ENCODE peak calls at places on chromosomes 6 and 20, in five cellular contexts. U, I, Y, M and C are unnamed samples.

GRCh38 chr6:170124836-170125235 is 166.0 kb downstream of the DLL1 start:
- DNase-seq in U (no peak), I (peak; percentile 19), Y (peak; percentile 53), M (no peak), C (peak; percentile 44)

GRCh38 chr6:130098317-130098716 is 79.9 kb downstream of the L3MBTL3 start:
- DNase-seq in U (no peak), I (no peak), Y (no peak), M (no peak), C (no peak)

GRCh38 chr6:147156218-147156617 is 48.0 kb upstream of the STXBP5 start:
- DNase-seq in U (no peak), I (no peak), Y (no peak), M (no peak), C (no peak)

GRCh38 chr6:159935065-159935464 is 33.8 kb upstream of the IGF2R start:
- DNase-seq in U (no peak), I (no peak), Y (no peak), M (no peak), C (no peak)

GRCh38 chr6:40573221-40573620 is 13.9 kb downstream of the LRFN2 start:
- DNase-seq in U (no peak), I (no peak), Y (no peak), M (no peak), C (no peak)

GRCh38 chr20:48456361-48457184 is 371.2 kb downstream of the PREX1 start:
- DNase-seq in U (no peak), I (peak; percentile 41), Y (no peak), M (no peak), C (no peak)

GRCh38 chr6:151140767-151141166 is 99.0 kb upstream of the AKAP12 start:
- DNase-seq in U (no peak), I (no peak), Y (no peak), M (no peak), C (no peak)

GRCh38 chr6:56690519-56691200 is 48.0 kb upstream of the DST start:
- DNase-seq in U (peak; percentile 76), I (no peak), Y (no peak), M (no peak), C (no peak)

GRCh38 chr20:50536333-50536732 is 26.1 kb downstream of the PTPN1 start:
- DNase-seq in U (no peak), I (no peak), Y (peak; percentile 36), M (no peak), C (no peak)

GRCh38 chr20:50017576-50018248 is 34.9 kb downstream of the SNAI1 start:
- DNase-seq in U (no peak), I (no peak), Y (no peak), M (no peak), C (no peak)

GRCh38 chr6:15301179-15302006 is 55.5 kb downstream of the JARID2 start:
- DNase-seq in U (no peak), I (no peak), Y (no peak), M (no peak), C (no peak)

GRCh38 chr20:47789081-47789998 is 4.1 kb upstream of the SULF2 start:
- DNase-seq in U (no peak), I (no peak), Y (peak; percentile 51), M (peak; percentile 52), C (no peak)

GRCh38 chr6:69961251-69961650 is 94.9 kb downstream of the COL19A1 start:
- DNase-seq in U (no peak), I (no peak), Y (no peak), M (no peak), C (no peak)

GRCh38 chr6:34359438-34360158 is 32.9 kb downstream of the NUDT3 start:
- DNase-seq in U (no peak), I (no peak), Y (no peak), M (no peak), C (no peak)

GRCh38 chr6:34602318-34603111 is 46.4 kb upstream of the SPDEF start:
- DNase-seq in U (peak; percentile 82), I (no peak), Y (peak; percentile 43), M (no peak), C (peak; percentile 41)

GRCh38 chr20:39823239-39823638 is 861.1 kb downstream of the DHX35 start:
- DNase-seq in U (no peak), I (no peak), Y (no peak), M (no peak), C (no peak)

GRCh38 chr20:34710568-34710839 is 6.4 kb downstream of the TP53INP2 start:
- DNase-seq in U (no peak), I (no peak), Y (no peak), M (no peak), C (no peak)

GRCh38 chr6:84967389-84967788 is 203.0 kb upstream of the TBX18 start:
- DNase-seq in U (peak; percentile 52), I (no peak), Y (peak; percentile 55), M (peak; percentile 14), C (peak; percentile 83)

GRCh38 chr6:56914791-56915658 is 39.9 kb upstream of the BEND6 start:
- DNase-seq in U (no peak), I (no peak), Y (no peak), M (peak; percentile 61), C (no peak)

GRCh38 chr20:50561379-50562078 is 51.3 kb downstream of the PTPN1 start:
- DNase-seq in U (no peak), I (peak; percentile 73), Y (peak; percentile 85), M (no peak), C (no peak)

GRCh38 chr20:45850926-45851325 is 6.3 kb downstream of the ACOT8 start:
- DNase-seq in U (no peak), I (no peak), Y (no peak), M (no peak), C (no peak)

GRCh38 chr6:31740397-31741223 is 805 bp downstream of the MSH5 start:
- DNase-seq in U (no peak), I (no peak), Y (no peak), M (no peak), C (no peak)
- H3K4me1 ChIP-seq in U (peaks cover 56% of the 10 kb centered on the region), I (peaks cover 10% of the 10 kb centered on the region), Y (peaks cover 30% of the 10 kb centered on the region), M (peaks cover 24% of the 10 kb centered on the region), C (peaks cover 13% of the 10 kb centered on the region)

GRCh38 chr6:53794720-53795253 is at the start of gene LRRC1:
- DNase-seq in U (peak; percentile 88), I (peak; percentile 94), Y (peak; percentile 97), M (peak; percentile 96), C (peak; percentile 98)

GRCh38 chr6:53796451-53796780 is 1.6 kb downstream of the LRRC1 start:
- DNase-seq in U (peak; percentile 48), I (no peak), Y (no peak), M (no peak), C (no peak)

GRCh38 chr6:53795702-53796450 is 1.1 kb downstream of the LRRC1 start:
- DNase-seq in U (peak; percentile 29), I (peak; percentile 80), Y (peak; percentile 68), M (peak; percentile 30), C (peak; percentile 77)

GRCh38 chr6:53794073-53794719 is 609 bp upstream of the LRRC1 start:
- DNase-seq in U (peak; percentile 81), I (peak; percentile 87), Y (peak; percentile 90), M (peak; percentile 55), C (peak; percentile 86)

GRCh38 chr6:53795254-53795701 is 473 bp downstream of the LRRC1 start:
- DNase-seq in U (no peak), I (no peak), Y (no peak), M (no peak), C (no peak)
- H3K4me1 ChIP-seq in U (peaks cover 62% of the 10 kb centered on the region), I (peaks cover 5% of the 10 kb centered on the region), Y (peaks cover 15% of the 10 kb centered on the region), M (no peaks in the 10 kb centered on the region), C (peaks cover 7% of the 10 kb centered on the region)

GRCh38 chr6:24995270-24995669 is 59.5 kb upstream of the RIPOR2 start:
- DNase-seq in U (no peak), I (no peak), Y (no peak), M (no peak), C (no peak)

GRCh38 chr6:24997186-24997585 is 61.4 kb upstream of the RIPOR2 start:
- DNase-seq in U (no peak), I (no peak), Y (no peak), M (no peak), C (no peak)

GRCh38 chr6:24996145-24996836 is 60.5 kb upstream of the RIPOR2 start:
- DNase-seq in U (no peak), I (no peak), Y (no peak), M (no peak), C (no peak)

GRCh38 chr6:24994812-24995211 is 59.1 kb upstream of the RIPOR2 start:
- DNase-seq in U (no peak), I (no peak), Y (no peak), M (no peak), C (no peak)

DNA sequence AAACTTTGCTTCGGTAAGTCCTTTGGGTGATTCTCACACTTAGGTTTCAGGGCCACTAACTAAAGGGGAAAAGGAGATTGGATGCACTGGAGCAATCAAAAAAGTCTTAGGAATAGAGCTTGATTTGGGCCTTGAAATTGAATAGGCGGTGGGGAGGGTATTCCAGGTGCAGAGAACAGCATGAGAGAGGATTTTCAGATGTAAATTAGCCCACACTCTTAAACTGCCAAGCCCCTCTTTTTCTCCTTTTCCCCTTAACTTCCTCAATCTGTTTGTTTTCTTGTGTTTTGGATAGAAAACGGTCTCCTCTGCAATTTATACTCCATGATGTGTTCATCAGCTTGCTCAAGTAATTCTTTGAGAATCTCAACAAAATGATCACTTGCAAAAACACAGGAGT is 62.1 kb upstream of the RIPOR2 start:
- DNase-seq in U (no peak), I (no peak), Y (no peak), M (no peak), C (no peak)
- H3K4me1 ChIP-seq in U (no peaks in the 10 kb centered on the region), I (no peaks in the 10 kb centered on the region), Y (peaks cover 7% of the 10 kb centered on the region), M (no peaks in the 10 kb centered on the region), C (no peaks in the 10 kb centered on the region)

DNA sequence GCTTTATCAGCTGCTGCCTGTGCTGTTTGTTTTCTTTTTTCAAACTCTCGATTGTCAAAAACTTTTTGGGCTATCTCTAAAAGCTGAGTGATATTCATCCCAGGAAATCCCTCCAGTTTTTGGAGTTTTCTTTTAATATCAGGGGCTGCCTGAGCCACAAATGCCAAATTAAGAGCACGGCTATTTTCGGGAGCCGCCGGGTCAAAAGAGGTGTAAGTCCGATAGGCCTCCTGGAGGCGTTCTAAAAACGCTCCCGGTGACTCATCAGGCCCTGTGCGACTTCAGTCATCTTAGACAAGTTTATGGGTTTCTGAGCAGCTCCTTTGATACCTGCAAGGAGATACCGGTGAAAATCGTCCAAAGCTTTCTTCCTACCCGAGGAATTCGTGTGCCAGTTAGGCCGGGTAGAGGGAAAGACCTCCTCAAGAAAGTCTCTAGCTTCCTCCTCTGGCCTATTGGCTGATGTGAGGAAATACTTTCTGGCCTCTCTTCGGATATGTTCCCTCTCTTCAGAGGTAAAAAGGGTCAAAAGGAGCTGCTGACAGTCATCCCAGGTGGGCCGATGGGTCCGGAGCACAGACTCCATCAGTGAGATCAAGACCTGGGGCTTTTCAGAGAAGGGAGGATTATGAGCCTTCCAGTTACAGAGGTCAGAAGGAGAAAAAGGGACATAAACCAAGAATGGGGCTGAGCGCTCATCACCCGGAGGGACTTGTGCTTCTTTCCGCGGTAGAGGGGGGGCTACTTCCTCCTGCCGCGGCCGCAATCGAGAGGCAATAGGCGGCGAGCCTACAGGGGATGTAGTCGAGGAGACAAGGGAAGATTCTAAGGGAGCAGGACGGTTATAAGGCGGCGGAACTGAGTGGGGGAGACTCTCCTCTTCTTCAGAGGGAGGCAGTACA is 151.1 kb downstream of the TRIM27 start:
- DNase-seq in U (no peak), I (no peak), Y (no peak), M (no peak), C (peak; percentile 72)
- H3K4me1 ChIP-seq in U (no peaks in the 10 kb centered on the region), I (no peaks in the 10 kb centered on the region), Y (peaks cover 6% of the 10 kb centered on the region), M (no peaks in the 10 kb centered on the region), C (peaks cover 35% of the 10 kb centered on the region)